ENCODE peak calls at places on chromosomes 6 and 20, in six cellular contexts. E, Z, Q, V, A and B are unnamed samples.

GRCh38 chr6:1970151-1970561 is 275.2 kb downstream of the GMDS start:
- DNase-seq in V (no peak), Q (no peak), A (no peak), Z (no peak), E (no peak), B (peak; percentile 31)

GRCh38 chr20:47031028-47031427 is 136.4 kb downstream of the EYA2 start:
- DNase-seq in E (no peak), V (no peak), A (no peak), Z (no peak), Q (no peak), B (no peak)

GRCh38 chr20:63552481-63553249 is 1.3 kb upstream of the FNDC11 start:
- DNase-seq in V (no peak), A (no peak), Z (peak; percentile 64), Q (no peak), E (no peak), B (peak; percentile 68)

GRCh38 chr6:101994521-101994920 is 601.0 kb downstream of the GRIK2 start:
- DNase-seq in V (no peak), A (no peak), E (no peak), Q (no peak), Z (no peak), B (no peak)

GRCh38 chr20:63351811-63352591 is 9.1 kb downstream of the CHRNA4 start:
- DNase-seq in E (no peak), V (no peak), Z (no peak), Q (no peak), A (peak; percentile 66), B (peak; percentile 85)

GRCh38 chr6:21861942-21862341 is 268.4 kb downstream of the SOX4 start:
- DNase-seq in V (no peak), Q (no peak), E (no peak), A (no peak), Z (no peak), B (no peak)

GRCh38 chr6:160462551-160463109 is 114.5 kb downstream of the SLC22A3 start:
- DNase-seq in Z (no peak), E (no peak), Q (no peak), V (no peak), A (no peak), B (no peak)

GRCh38 chr6:1610497-1611321 is 994 bp downstream of the FOXC1 start:
- DNase-seq in Z (no peak), E (no peak), A (no peak), Q (no peak), V (no peak), B (peak; percentile 52)

GRCh38 chr6:133724726-133725125 is 164.2 kb upstream of the TCF21 start:
- DNase-seq in Q (no peak), V (no peak), E (no peak), Z (no peak), A (no peak), B (peak; percentile 4)

GRCh38 chr6:70852667-70853246 is 104.1 kb downstream of the B3GAT2 start:
- DNase-seq in Z (no peak), Q (no peak), E (no peak), V (no peak), A (no peak), B (no peak)

GRCh38 chr6:105608711-105609374 is 206.0 kb upstream of the PREP start:
- DNase-seq in Q (no peak), V (peak; percentile 85), E (peak; percentile 80), A (no peak), Z (no peak), B (no peak)

GRCh38 chr6:159871911-159872310 is 18.9 kb upstream of the MAS1 start:
- DNase-seq in Q (no peak), E (no peak), V (no peak), A (no peak), Z (no peak), B (no peak)

GRCh38 chr6:64838726-64839125 is 868.3 kb downstream of the EYS start:
- DNase-seq in Q (no peak), Z (no peak), E (no peak), A (no peak), V (no peak), B (no peak)

GRCh38 chr6:27139753-27140522 is 107.6 kb upstream of the PRSS16 start:
- DNase-seq in Z (peak; percentile 24), Q (no peak), A (no peak), V (no peak), E (no peak), B (peak; percentile 31)

GRCh38 chr6:33895296-33895695 is 91.5 kb upstream of the MLN start:
- DNase-seq in Z (no peak), E (no peak), Q (no peak), V (no peak), A (no peak), B (no peak)

GRCh38 chr6:35497571-35498406 is 910 bp upstream of the TEAD3 start:
- DNase-seq in Z (peak; percentile 84), E (peak; percentile 26), A (peak; percentile 92), V (no peak), Q (no peak), B (peak; percentile 90)

GRCh38 chr20:46025376-46025783 is 3.6 kb upstream of the SLC12A5 start:
- DNase-seq in V (no peak), E (no peak), Q (no peak), Z (no peak), A (peak; percentile 30), B (no peak)

GRCh38 chr6:122833229-122833556 is 44.1 kb downstream of the SMPDL3A start:
- DNase-seq in Q (no peak), V (no peak), A (no peak), Z (no peak), E (no peak), B (peak; percentile 30)

GRCh38 chr6:52515219-52515960 is 61.5 kb downstream of the TRAM2 start:
- DNase-seq in E (no peak), Q (no peak), Z (no peak), A (no peak), V (no peak), B (no peak)

GRCh38 chr6:126444874-126445273 is 105.0 kb downstream of the CENPW start:
- DNase-seq in A (no peak), V (no peak), Q (no peak), Z (no peak), E (no peak), B (no peak)

GRCh38 chr6:46184114-46184513 is 13.3 kb upstream of the ENPP5 start:
- DNase-seq in Q (no peak), V (no peak), A (no peak), E (no peak), Z (no peak), B (peak; percentile 24)

GRCh38 chr6:143570147-143570853 is 58.8 kb upstream of the FUCA2 start:
- DNase-seq in Q (no peak), V (no peak), Z (no peak), E (no peak), A (no peak), B (peak; percentile 31)

GRCh38 chr20:35773154-35773751 is 1.4 kb downstream of the PHF20 start:
- DNase-seq in A (no peak), Z (peak; percentile 27), E (no peak), Q (no peak), V (no peak), B (peak; percentile 23)

GRCh38 chr6:149919834-149920225 is 3.1 kb downstream of the RAET1G start:
- DNase-seq in A (no peak), Z (no peak), E (no peak), Q (no peak), V (no peak), B (no peak)

GRCh38 chr20:51860015-51860882 is 57.9 kb upstream of the SALL4 start:
- DNase-seq in A (no peak), Q (no peak), E (no peak), V (no peak), Z (no peak), B (no peak)

GRCh38 chr20:51864967-51865366 is 62.6 kb upstream of the SALL4 start:
- DNase-seq in Q (no peak), V (no peak), E (no peak), Z (no peak), A (no peak), B (peak; percentile 26)

GRCh38 chr20:51861726-51862466 is 59.6 kb upstream of the SALL4 start:
- DNase-seq in Q (no peak), A (no peak), Z (no peak), V (no peak), E (no peak), B (peak; percentile 13)

GRCh38 chr20:51862796-51863195 is 60.5 kb upstream of the SALL4 start:
- DNase-seq in E (no peak), V (no peak), A (no peak), Q (no peak), Z (no peak), B (no peak)
- TF ChIP-seq REST in E (no peak), V (no peak), A (no peak), Q (no peak), Z (no peak), B (no peak)

DNA sequence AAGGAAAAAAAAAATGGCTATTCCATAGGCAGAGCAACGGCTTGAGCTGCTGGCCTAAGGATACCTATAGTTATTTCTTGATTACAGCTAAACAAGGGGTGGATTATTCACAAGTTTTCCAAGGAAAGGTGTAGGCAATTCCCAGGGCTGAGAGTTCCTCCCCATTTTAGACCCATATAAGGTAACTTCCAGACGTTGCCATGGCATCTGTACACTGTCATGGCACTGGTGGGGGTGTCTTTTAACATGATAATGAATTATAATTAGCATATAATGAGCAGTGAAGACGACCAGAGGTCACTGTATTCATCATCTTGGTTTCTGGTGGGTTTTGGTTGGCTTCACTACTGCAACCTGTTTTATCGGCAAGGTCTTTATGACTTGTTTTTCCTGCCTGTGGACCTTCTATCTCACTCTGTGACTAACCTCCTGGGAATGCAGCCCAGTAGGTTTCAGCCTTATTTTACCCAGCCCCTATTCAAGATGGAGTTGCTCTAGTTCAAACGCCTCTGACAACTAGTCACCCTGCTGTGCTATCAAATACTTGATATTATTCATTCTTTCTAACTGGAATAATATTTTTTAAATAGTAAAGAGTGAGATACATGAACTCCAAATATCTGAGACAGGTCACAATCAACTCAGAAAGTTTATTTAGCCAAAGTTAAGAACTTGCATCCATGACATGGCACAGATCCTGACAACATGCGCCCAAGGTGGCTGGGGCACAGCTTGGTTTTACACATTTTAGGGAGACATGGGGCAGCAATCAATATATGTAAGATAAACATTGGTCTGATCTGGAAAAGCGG is 1.4 kb upstream of the UFL1 start:
- DNase-seq in E (no peak), A (no peak), Z (no peak), V (no peak), Q (peak; percentile 86), B (peak; percentile 72)
- TF ChIP-seq REST in E (no peak), A (no peak), Z (no peak), V (no peak), Q (no peak), B (no peak)

GRCh38 chr20:49769125-49769581 is 43.5 kb upstream of the SLC9A8 start:
- DNase-seq in A (no peak), Z (no peak), E (no peak), Q (no peak), V (no peak), B (no peak)

GRCh38 chr20:49770634-49771033 is 42.0 kb upstream of the SLC9A8 start:
- DNase-seq in E (no peak), V (no peak), Z (no peak), A (no peak), Q (no peak), B (no peak)

GRCh38 chr20:49766979-49767419 is 45.6 kb upstream of the SLC9A8 start:
- DNase-seq in V (no peak), Q (no peak), Z (no peak), A (no peak), E (no peak), B (no peak)

GRCh38 chr20:49765846-49766541 is 46.6 kb upstream of the SLC9A8 start:
- DNase-seq in V (no peak), Q (no peak), Z (no peak), A (no peak), E (no peak), B (no peak)

GRCh38 chr20:49768204-49769124 is 44.2 kb upstream of the SLC9A8 start:
- DNase-seq in Q (no peak), V (no peak), A (no peak), E (peak; percentile 66), Z (no peak), B (peak; percentile 95)
- TF ChIP-seq REST in Q (no peak), V (no peak), A (no peak), E (no peak), Z (no peak), B (no peak)

GRCh38 chr6:131914967-131915751 is 36.0 kb downstream of the CCN2 start:
- DNase-seq in Z (peak; percentile 59), A (peak; percentile 33), Q (peak; percentile 68), E (peak; percentile 29), V (peak; percentile 53), B (peak; percentile 82)
- TF ChIP-seq REST in Z (no peak), A (no peak), Q (no peak), E (no peak), V (no peak), B (no peak)